ENCODE peak calls at places on chromosomes 12 and 14, in eight cellular contexts. M is upper lobe of right lung, W is heart left ventricle, E is psoas muscle, H is cardiac muscle cell, G is body of pancreas, A is A549, F is IMR-90. C is an unnamed sample. For H3K4me1, the result is how much of the 10 kb centered on the place peaks cover.

GRCh38 chr14:46290706-46291105 is 360.9 kb downstream of the RPL10L start:
- DNase-seq in A (no peak), G (no peak), M (no peak), F (no peak), W (no peak), E (no peak), H (no peak), C (no peak)

GRCh38 chr14:19874842-19875241 is at the start of gene OR4K2:
- DNase-seq in F (no peak), E (no peak), W (no peak), G (no peak), H (no peak), M (no peak), A (no peak), C (no peak)

GRCh38 chr12:71710276-71711125 is 24.6 kb downstream of the TMEM19 start:
- DNase-seq in A (peak), W (no peak), H (no peak), F (peak), G (no peak), M (no peak), E (no peak), C (no peak)

GRCh38 chr12:131905640-131906091 is 11.2 kb downstream of the ULK1 start:
- DNase-seq in W (no peak), A (no peak), M (no peak), E (no peak), H (no peak), F (no peak), G (peak), C (no peak)

GRCh38 chr14:100677152-100677924 is 49.4 kb upstream of the DLK1 start:
- DNase-seq in G (peak), F (no peak), H (peak), W (peak), A (no peak), E (peak), M (no peak), C (no peak)

GRCh38 chr12:117025481-117026151 is 73.6 kb downstream of the TESC start:
- DNase-seq in W (peak), E (peak), H (peak), M (no peak), F (peak), A (peak), G (peak), C (peak)

GRCh38 chr14:36506732-36507614 is 13.1 kb downstream of the NKX2-1 start:
- DNase-seq in G (no peak), F (no peak), E (no peak), H (no peak), W (no peak), M (peak), A (no peak), C (peak)

GRCh38 chr12:2574536-2574935 is 220.2 kb upstream of the FKBP4 start:
- DNase-seq in G (no peak), W (no peak), A (no peak), F (no peak), M (peak), E (no peak), H (no peak), C (no peak)

GRCh38 chr12:6116481-6117021 is 7.9 kb downstream of the VWF start:
- DNase-seq in H (no peak), F (peak), M (no peak), G (peak), E (peak), W (peak), A (peak), C (no peak)

GRCh38 chr14:77151918-77152588 is 10.5 kb upstream of the ZDHHC22 start:
- DNase-seq in W (no peak), G (no peak), H (no peak), E (no peak), A (peak), F (peak), M (no peak), C (no peak)

GRCh38 chr12:753401-754237 is 1.2 kb downstream of the WNK1 start:
- DNase-seq in A (peak), W (peak), H (peak), E (peak), F (no peak), M (peak), G (peak), C (peak)

GRCh38 chr14:95713596-95714371 is at the start of gene TCL1A:
- DNase-seq in G (no peak), H (no peak), A (no peak), M (no peak), W (no peak), E (no peak), F (no peak), C (no peak)

GRCh38 chr12:57088442-57089258 is at the start of gene NAB2:
- DNase-seq in A (peak), H (peak), E (peak), W (peak), M (peak), F (peak), G (peak), C (peak)

GRCh38 chr14:51576112-51576420 is 75.6 kb upstream of the FRMD6 start:
- DNase-seq in A (no peak), E (no peak), H (no peak), M (no peak), G (no peak), W (no peak), F (peak), C (no peak)

GRCh38 chr14:99881011-99881410 is 87.8 kb downstream of the EML1 start:
- DNase-seq in E (no peak), M (no peak), G (no peak), A (no peak), H (no peak), W (no peak), F (peak), C (no peak)

GRCh38 chr14:76613616-76614015 is 147.7 kb upstream of the VASH1 start:
- DNase-seq in G (no peak), H (no peak), F (no peak), M (no peak), E (no peak), W (no peak), A (no peak), C (no peak)

GRCh38 chr12:103955811-103956514 is 9.7 kb upstream of the TDG start:
- DNase-seq in E (no peak), F (peak), G (no peak), M (no peak), A (no peak), H (peak), W (no peak), C (no peak)

GRCh38 chr14:91403069-91403600 is 14.5 kb downstream of the CCDC88C start:
- DNase-seq in M (no peak), A (no peak), F (no peak), W (no peak), E (no peak), H (no peak), G (peak), C (peak)

GRCh38 chr14:91406982-91407381 is 10.6 kb downstream of the CCDC88C start:
- DNase-seq in G (no peak), H (no peak), M (no peak), E (no peak), F (no peak), A (no peak), W (no peak), C (no peak)

GRCh38 chr14:91406451-91406850 is 11.2 kb downstream of the CCDC88C start:
- DNase-seq in E (no peak), M (no peak), A (no peak), W (no peak), F (no peak), G (no peak), H (no peak), C (no peak)

GRCh38 chr14:91405724-91406435 is 11.7 kb downstream of the CCDC88C start:
- DNase-seq in W (no peak), E (no peak), G (no peak), F (no peak), A (no peak), H (no peak), M (no peak), C (no peak)

DNA sequence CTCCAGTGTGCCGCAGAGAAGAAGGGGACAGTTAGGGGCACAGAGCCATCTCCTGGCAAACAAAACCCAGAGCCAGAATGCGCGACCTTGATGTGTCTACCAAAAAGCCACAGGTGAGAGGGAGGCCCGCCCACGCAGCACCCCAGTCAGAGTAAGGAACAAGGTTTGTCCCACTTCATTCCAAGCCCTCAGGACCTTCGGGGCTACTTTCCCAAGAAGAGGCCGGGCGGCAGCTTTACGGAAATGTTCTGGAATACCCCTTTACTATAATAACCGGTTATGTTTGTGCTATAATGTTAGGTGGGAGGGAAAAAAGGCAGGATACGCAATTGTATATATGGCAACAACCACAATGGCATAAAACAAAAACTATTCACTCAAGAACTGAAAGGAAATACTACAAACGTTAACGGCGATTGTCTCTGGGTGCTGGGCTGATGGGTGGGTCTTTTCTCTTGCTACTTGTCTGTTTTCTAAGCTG is 12.3 kb downstream of the CCDC88C start:
- DNase-seq in M (no peak), H (no peak), F (no peak), G (peak), W (no peak), A (no peak), E (no peak), C (no peak)
- H3K27ac ChIP-seq in M (peak), H (no peak), F (no peak), G (no peak), W (peak), A (no peak), E (no peak), C (peak)

DNA sequence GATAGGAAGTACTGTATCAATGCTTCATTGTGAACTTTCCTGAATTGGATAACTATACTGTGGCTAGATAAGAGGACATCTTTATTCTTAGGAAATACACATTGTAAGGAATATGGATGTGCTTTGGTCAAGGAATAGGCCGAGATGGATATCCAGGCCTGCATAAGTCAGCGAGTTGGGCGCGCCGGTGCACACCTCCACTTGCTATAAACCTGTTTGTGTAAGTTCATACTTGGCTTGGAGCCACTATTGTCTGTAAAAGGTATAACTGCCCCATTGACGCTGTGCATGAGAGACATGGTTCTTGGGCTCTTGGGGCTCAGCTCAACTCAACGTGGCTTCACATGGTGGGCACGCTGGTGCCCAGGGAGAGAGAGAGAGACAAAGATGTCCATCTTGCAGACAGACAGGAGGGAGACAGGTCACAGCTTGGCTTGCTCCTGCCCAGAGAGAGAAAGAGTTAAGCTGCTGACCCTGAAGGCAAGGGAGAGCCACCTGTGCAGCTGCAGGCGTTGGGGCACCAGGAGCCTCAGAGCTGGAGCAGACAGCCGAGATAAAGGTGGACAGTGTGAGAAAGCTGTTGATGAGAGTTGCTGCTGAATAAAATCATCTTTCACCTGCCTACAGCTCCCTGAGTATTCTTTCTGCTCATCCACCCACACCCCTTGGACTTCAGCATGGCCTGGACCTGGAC is 34.1 kb upstream of the COCH start:
- DNase-seq in M (no peak), A (no peak), G (no peak), H (no peak), W (no peak), E (no peak), F (no peak), C (no peak)
- H3K4me1 ChIP-seq in M (under half), A (under half), G (under half), H (under half), W (under half), E (under half), F (under half), C (under half)

DNA sequence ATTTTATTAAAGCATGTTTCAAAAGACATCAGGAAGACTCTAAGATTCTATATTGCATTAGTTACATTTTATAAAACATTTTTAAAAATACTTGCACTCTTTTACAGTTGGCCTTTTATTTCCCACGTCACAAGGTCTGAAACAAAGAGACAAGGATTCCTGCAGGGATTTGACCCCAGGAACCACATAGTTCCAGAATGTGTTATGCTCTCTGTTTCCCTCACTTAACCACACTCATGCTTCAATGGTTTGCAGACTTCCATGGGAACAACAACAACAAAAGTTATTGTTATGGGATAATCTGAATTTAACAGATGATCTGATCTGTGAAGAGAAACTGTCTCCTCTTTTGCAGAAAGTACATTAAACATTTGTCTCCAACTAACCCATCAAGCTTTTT is 104.3 kb upstream of the PPFIA2 start:
- DNase-seq in H (no peak), W (no peak), M (no peak), F (no peak), G (no peak), A (no peak), E (no peak), C (no peak)
- H3K27ac ChIP-seq in H (no peak), W (no peak), M (no peak), F (no peak), G (no peak), A (no peak), E (no peak), C (no peak)

DNA sequence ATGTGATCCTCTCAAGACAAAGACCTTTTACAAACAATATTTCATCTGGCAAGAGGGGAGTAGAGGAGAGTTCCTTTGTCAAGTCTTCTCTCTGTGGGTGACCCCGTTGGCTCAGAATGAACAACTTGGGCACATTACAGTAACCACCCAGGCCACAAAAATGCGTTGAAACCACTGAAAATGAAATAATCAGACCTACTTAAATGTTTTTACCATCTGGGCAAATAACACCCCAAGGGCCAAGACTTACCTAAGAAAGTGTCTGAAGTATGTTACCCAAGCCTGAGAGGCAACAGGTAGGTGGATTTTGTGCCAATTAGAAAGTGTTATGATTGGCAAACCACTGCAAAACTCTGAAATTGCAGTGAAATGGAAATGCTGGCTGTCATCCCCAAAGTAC is 1.3 kb downstream of the TC2N start:
- DNase-seq in G (no peak), M (no peak), H (no peak), F (no peak), W (no peak), A (no peak), E (no peak), C (no peak)
- H3K4me1 ChIP-seq in G (under half), M (under half), H (under half), F (under half), W (under half), A (under half), E (under half), C (under half)

GRCh38 chr14:91244501-91244901 is at the start of gene GPR68:
- DNase-seq in E (no peak), H (peak), W (peak), A (no peak), M (no peak), G (peak), F (peak), C (no peak)
- H3K27ac ChIP-seq in E (no peak), H (no peak), W (no peak), A (no peak), M (peak), G (no peak), F (no peak), C (peak)

DNA sequence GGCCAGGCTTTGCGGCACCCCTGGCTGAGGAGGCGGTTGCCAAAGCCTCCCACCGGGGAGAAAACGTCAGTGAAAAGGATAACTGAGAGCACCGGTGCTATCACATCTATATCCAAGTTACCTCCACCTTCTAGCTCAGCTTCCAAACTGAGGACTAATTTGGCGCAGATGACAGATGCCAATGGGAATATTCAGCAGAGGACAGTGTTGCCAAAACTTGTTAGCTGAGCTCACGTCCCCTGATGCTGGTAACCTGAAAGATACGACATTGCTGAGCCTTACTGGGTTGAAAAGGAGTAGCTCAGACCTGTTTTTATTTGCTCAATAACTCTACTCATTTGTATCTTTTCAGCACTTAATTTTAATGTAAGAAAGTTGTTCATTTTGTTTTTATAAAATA is 9.9 kb downstream of the DYRK2 start:
- DNase-seq in E (no peak), M (no peak), W (no peak), G (no peak), H (no peak), A (no peak), F (no peak), C (no peak)
- H3K4me1 ChIP-seq in E (half or more), M (under half), W (half or more), G (under half), H (half or more), A (under half), F (under half), C (under half)

DNA sequence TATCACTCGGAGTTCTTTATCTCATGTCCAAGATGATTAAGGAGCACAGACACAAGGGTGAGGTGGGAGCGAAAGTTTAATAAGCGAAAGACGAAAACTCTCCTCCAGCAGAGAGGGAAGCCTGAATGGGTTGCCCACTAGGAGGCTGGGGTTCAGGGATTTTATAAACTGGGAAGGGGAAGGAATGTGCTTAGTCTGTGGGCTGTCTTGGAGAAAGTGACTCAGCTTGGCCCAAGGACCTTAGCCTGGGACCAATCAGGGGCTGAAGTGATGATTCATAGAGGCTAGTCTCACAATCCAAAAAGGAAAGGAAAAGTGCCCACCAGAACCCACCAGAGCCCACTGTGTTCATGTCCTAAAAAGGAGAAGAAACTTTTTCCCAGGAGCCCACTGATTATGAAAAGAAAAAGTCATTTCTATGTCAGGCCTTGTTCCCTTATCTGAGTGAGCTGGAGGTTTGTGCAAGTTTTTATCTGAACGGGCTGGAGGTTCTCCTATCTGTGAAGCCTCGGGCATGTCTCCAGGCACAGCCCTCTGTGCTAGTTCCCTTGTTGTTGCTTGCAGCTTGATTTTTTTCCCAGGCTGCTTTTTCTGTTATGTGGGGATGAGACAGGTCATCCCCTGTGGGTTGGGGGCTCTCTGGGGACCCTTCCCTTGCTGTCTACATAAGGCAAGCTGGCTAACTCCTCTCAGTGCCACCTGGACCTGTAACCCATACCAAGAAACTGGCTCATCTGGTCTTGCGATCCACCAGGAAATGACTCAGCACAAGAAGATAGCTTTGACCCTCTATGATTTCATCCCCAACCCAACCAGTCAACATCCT is 8.3 kb upstream of the GOLGA5 start:
- DNase-seq in M (no peak), G (peak), H (no peak), E (no peak), W (peak), F (peak), A (peak), C (no peak)
- H3K27ac ChIP-seq in M (no peak), G (peak), H (peak), E (no peak), W (peak), F (peak), A (peak), C (peak)

GRCh38 chr14:38127356-38127755 is 80.3 kb upstream of the SSTR1 start:
- DNase-seq in H (no peak), G (no peak), E (no peak), M (no peak), A (no peak), F (no peak), W (no peak), C (no peak)
- H3K4me1 ChIP-seq in H (under half), G (under half), E (under half), M (under half), A (under half), F (under half), W (under half), C (under half)

GRCh38 chr14:75459099-75459741 is 31.4 kb downstream of the JDP2 start:
- DNase-seq in G (peak), F (no peak), H (no peak), A (peak), M (no peak), E (peak), W (peak), C (peak)
- H3K27ac ChIP-seq in G (peak), F (no peak), H (peak), A (peak), M (peak), E (peak), W (peak), C (peak)